ENCODE peak calls at places on chromosome 18, in seven cellular contexts. H is amniotic epithelial cell, V is smooth muscle cell of the brain vasculature, K is fibroblast of the conjunctiva, S is OCI-LY7, R is Calu3, O is pons. X is an unnamed sample.

GRCh38 chr18:7904529-7904928 is 337.4 kb downstream of the PTPRM start:
- DNase-seq in R (no peak), K (peak; percentile 14), H (peak; percentile 87), O (no peak), S (no peak), V (peak; percentile 84), X (no peak)

GRCh38 chr18:48942554-48943261 is 8.1 kb downstream of the SMAD7 start:
- DNase-seq in H (peak; percentile 99), R (peak; percentile 90), V (no peak), O (no peak), S (no peak), K (no peak), X (peak; percentile 99)

GRCh38 chr18:46916551-46917107 is 678 bp downstream of the PIAS2 start:
- DNase-seq in O (peak; percentile 57), S (peak; percentile 42), R (no peak), H (peak; percentile 39), K (no peak), V (no peak), X (no peak)

GRCh38 chr18:28713026-28713425 is 536.1 kb upstream of the CDH2 start:
- DNase-seq in V (no peak), O (no peak), R (no peak), H (no peak), S (no peak), K (no peak), X (no peak)

GRCh38 chr18:3402962-3403585 is 46.9 kb upstream of the TGIF1 start:
- DNase-seq in H (peak; percentile 87), K (no peak), S (peak; percentile 68), V (no peak), R (no peak), O (no peak), X (no peak)

GRCh38 chr18:36817039-36817438 is 11.8 kb downstream of the TPGS2 start:
- DNase-seq in R (no peak), K (no peak), S (no peak), H (no peak), V (no peak), O (no peak), X (no peak)

GRCh38 chr18:7272268-7273049 is 41.6 kb downstream of the LRRC30 start:
- DNase-seq in V (peak; percentile 73), H (peak; percentile 73), O (peak; percentile 73), S (no peak), R (peak; percentile 68), K (peak; percentile 54), X (peak; percentile 14)

GRCh38 chr18:9090578-9090977 is 11.9 kb upstream of the NDUFV2 start:
- DNase-seq in H (no peak), K (no peak), R (no peak), S (no peak), O (no peak), V (no peak), X (no peak)

GRCh38 chr18:8515142-8515865 is 93.9 kb upstream of the RAB12 start:
- DNase-seq in O (peak; percentile 84), H (no peak), K (no peak), S (no peak), V (no peak), R (no peak), X (no peak)

GRCh38 chr18:59055345-59056032 is 84.2 kb upstream of the SEC11C start:
- DNase-seq in K (no peak), H (peak; percentile 50), O (no peak), S (no peak), R (no peak), V (no peak), X (no peak)

GRCh38 chr18:7901657-7902056 is 334.5 kb downstream of the PTPRM start:
- DNase-seq in R (no peak), H (peak; percentile 44), S (no peak), K (no peak), V (no peak), O (no peak), X (no peak)

GRCh38 chr18:79558196-79559120 is 121.1 kb upstream of the CTDP1 start:
- DNase-seq in O (no peak), H (no peak), V (no peak), K (no peak), S (no peak), R (no peak), X (no peak)

GRCh38 chr18:54416459-54416858 is 58.8 kb downstream of the C18orf54 start:
- DNase-seq in O (no peak), H (peak; percentile 39), S (no peak), V (peak; percentile 36), R (no peak), K (peak; percentile 63), X (no peak)

GRCh38 chr18:78787751-78788150 is 191.9 kb upstream of the SALL3 start:
- DNase-seq in H (no peak), S (no peak), R (no peak), O (no peak), K (no peak), V (no peak), X (no peak)

GRCh38 chr18:32802606-32803451 is 30.0 kb upstream of the KLHL14 start:
- DNase-seq in H (no peak), R (no peak), S (peak; percentile 73), K (no peak), V (no peak), O (no peak), X (peak; percentile 45)

GRCh38 chr18:24942144-24942543 is 409.8 kb downstream of the ZNF521 start:
- DNase-seq in S (no peak), R (no peak), O (no peak), H (no peak), K (no peak), V (no peak), X (no peak)

GRCh38 chr18:45865466-45865865 is 40.0 kb downstream of the SIGLEC15 start:
- DNase-seq in H (no peak), V (no peak), R (no peak), K (no peak), S (no peak), O (no peak), X (no peak)

GRCh38 chr18:44681611-44682010 is 923 bp downstream of the SETBP1 start:
- DNase-seq in V (no peak), R (no peak), S (no peak), K (no peak), H (no peak), O (peak; percentile 31), X (no peak)

GRCh38 chr18:62420513-62421209 is 95.6 kb downstream of the TNFRSF11A start:
- DNase-seq in K (no peak), R (peak; percentile 89), V (no peak), S (no peak), H (peak; percentile 70), O (peak; percentile 8), X (peak; percentile 77)

GRCh38 chr18:58632557-58632956 is 3.7 kb upstream of the ALPK2 start:
- DNase-seq in H (no peak), O (no peak), R (no peak), K (no peak), V (no peak), S (no peak), X (no peak)

GRCh38 chr18:7870855-7871254 is 303.7 kb downstream of the PTPRM start:
- DNase-seq in H (peak; percentile 83), R (no peak), K (no peak), S (no peak), V (peak; percentile 20), O (no peak), X (no peak)

GRCh38 chr18:49707594-49707993 is 105.7 kb downstream of the ACAA2 start:
- DNase-seq in O (no peak), V (no peak), S (no peak), K (no peak), H (no peak), R (no peak), X (no peak)

GRCh38 chr18:44937985-44938384 is 257.3 kb downstream of the SETBP1 start:
- DNase-seq in H (no peak), O (no peak), V (no peak), K (no peak), R (peak; percentile 1), S (no peak), X (no peak)

GRCh38 chr18:79572093-79572780 is 107.4 kb upstream of the CTDP1 start:
- DNase-seq in R (no peak), O (no peak), H (no peak), S (no peak), V (no peak), K (no peak), X (no peak)

GRCh38 chr18:25898965-25899364 is 191.4 kb downstream of the SS18 start:
- DNase-seq in O (peak; percentile 2), V (no peak), H (no peak), K (no peak), S (no peak), R (no peak), X (no peak)

GRCh38 chr18:28078849-28079248 is 98.1 kb downstream of the CDH2 start:
- DNase-seq in H (peak; percentile 92), S (no peak), O (no peak), K (no peak), R (no peak), V (no peak), X (peak; percentile 20)

GRCh38 chr18:58998421-58999203 is 133.9 kb downstream of the ZNF532 start:
- DNase-seq in V (no peak), S (peak; percentile 60), O (peak; percentile 53), H (peak; percentile 28), R (no peak), K (no peak), X (peak; percentile 79)

GRCh38 chr18:57846258-57846657 is 43.1 kb upstream of the ATP8B1 start:
- DNase-seq in H (peak; percentile 71), K (no peak), V (no peak), R (peak; percentile 49), S (no peak), O (no peak), X (peak; percentile 74)

GRCh38 chr18:45627204-45627526 is 11.9 kb downstream of the SLC14A2 start:
- DNase-seq in S (no peak), V (no peak), K (no peak), O (no peak), H (no peak), R (no peak), X (no peak)

GRCh38 chr18:63905361-63905760 is 2.4 kb upstream of the SERPINB10 start:
- DNase-seq in O (no peak), K (no peak), V (no peak), S (no peak), H (no peak), R (no peak), X (no peak)

GRCh38 chr18:51017140-51017874 is 12.7 kb upstream of the SMAD4 start:
- DNase-seq in K (no peak), O (no peak), V (no peak), S (no peak), H (no peak), R (no peak), X (no peak)

X was measured in RCC 7860.